ENCODE peak calls at places on chromosomes 6 and 20, in four cellular contexts. One of them, this sample, is unnamed.

GRCh38 chr6:88238065-88238464 is 71.9 kb upstream of the CNR1 start:
- DNase-seq in T-helper 2 cell: no peak
- DNase-seq in effector CD8-positive, alpha-beta T cell: no peak
- DNase-seq in posterior cingulate gyrus: no peak
- DNase-seq in this sample: no peak

GRCh38 chr20:49610701-49611538 is 43.0 kb upstream of the PTGIS start:
- DNase-seq in T-helper 2 cell: peak; percentile 65
- DNase-seq in effector CD8-positive, alpha-beta T cell: peak; percentile 45
- DNase-seq in posterior cingulate gyrus: peak; percentile 55
- DNase-seq in this sample: peak; percentile 83

GRCh38 chr6:169224716-169225115 is 28.9 kb downstream of the THBS2 start:
- DNase-seq in T-helper 2 cell: no peak
- DNase-seq in effector CD8-positive, alpha-beta T cell: no peak
- DNase-seq in posterior cingulate gyrus: no peak
- DNase-seq in this sample: no peak

GRCh38 chr6:155543141-155543870 is 87.7 kb upstream of the NOX3 start:
- DNase-seq in T-helper 2 cell: no peak
- DNase-seq in effector CD8-positive, alpha-beta T cell: no peak
- DNase-seq in posterior cingulate gyrus: no peak
- DNase-seq in this sample: no peak

GRCh38 chr6:114108119-114109002 is 137.4 kb upstream of the HDAC2 start:
- DNase-seq in T-helper 2 cell: no peak
- DNase-seq in effector CD8-positive, alpha-beta T cell: no peak
- DNase-seq in posterior cingulate gyrus: peak; percentile 39
- DNase-seq in this sample: peak; percentile 16

GRCh38 chr6:79764758-79765157 is 133.6 kb downstream of the SH3BGRL2 start:
- DNase-seq in T-helper 2 cell: no peak
- DNase-seq in effector CD8-positive, alpha-beta T cell: no peak
- DNase-seq in posterior cingulate gyrus: no peak
- DNase-seq in this sample: no peak

GRCh38 chr20:43365691-43366090 is 92.0 kb upstream of the SRSF6 start:
- DNase-seq in T-helper 2 cell: no peak
- DNase-seq in effector CD8-positive, alpha-beta T cell: no peak
- DNase-seq in posterior cingulate gyrus: no peak
- DNase-seq in this sample: no peak

GRCh38 chr20:26163890-26164289 is 467.2 kb upstream of the ZNF337 start:
- DNase-seq in T-helper 2 cell: no peak
- DNase-seq in effector CD8-positive, alpha-beta T cell: no peak
- DNase-seq in posterior cingulate gyrus: no peak
- DNase-seq in this sample: no peak

GRCh38 chr6:26021350-26022165 is 59.0 kb downstream of the TRIM38 start:
- DNase-seq in T-helper 2 cell: peak; percentile 98
- DNase-seq in effector CD8-positive, alpha-beta T cell: peak; percentile 81
- DNase-seq in posterior cingulate gyrus: peak; percentile 83
- DNase-seq in this sample: peak; percentile 81

GRCh38 chr6:158396136-158396535 is 83.9 kb downstream of the TULP4 start:
- DNase-seq in T-helper 2 cell: no peak
- DNase-seq in effector CD8-positive, alpha-beta T cell: no peak
- DNase-seq in posterior cingulate gyrus: no peak
- DNase-seq in this sample: no peak

GRCh38 chr6:156886409-156886808 is 109.2 kb downstream of the ARID1B start:
- DNase-seq in T-helper 2 cell: no peak
- DNase-seq in effector CD8-positive, alpha-beta T cell: no peak
- DNase-seq in posterior cingulate gyrus: no peak
- DNase-seq in this sample: no peak

GRCh38 chr20:48035961-48036731 is 250.9 kb upstream of the SULF2 start:
- DNase-seq in T-helper 2 cell: no peak
- DNase-seq in effector CD8-positive, alpha-beta T cell: no peak
- DNase-seq in posterior cingulate gyrus: no peak
- DNase-seq in this sample: no peak

GRCh38 chr20:17533396-17533795 is 2.2 kb upstream of the BFSP1 start:
- DNase-seq in T-helper 2 cell: no peak
- DNase-seq in effector CD8-positive, alpha-beta T cell: no peak
- DNase-seq in posterior cingulate gyrus: no peak
- DNase-seq in this sample: peak; percentile 12

GRCh38 chr6:142045380-142046270 is 87.1 kb upstream of the GJE1 start:
- DNase-seq in T-helper 2 cell: no peak
- DNase-seq in effector CD8-positive, alpha-beta T cell: no peak
- DNase-seq in posterior cingulate gyrus: no peak
- DNase-seq in this sample: no peak

GRCh38 chr6:159279790-159280277 is 110.6 kb downstream of the FNDC1 start:
- DNase-seq in T-helper 2 cell: no peak
- DNase-seq in effector CD8-positive, alpha-beta T cell: no peak
- DNase-seq in posterior cingulate gyrus: no peak
- DNase-seq in this sample: no peak

GRCh38 chr6:130140084-130140483 is 82.7 kb downstream of the SAMD3 start:
- DNase-seq in T-helper 2 cell: no peak
- DNase-seq in effector CD8-positive, alpha-beta T cell: no peak
- DNase-seq in posterior cingulate gyrus: no peak
- DNase-seq in this sample: no peak

GRCh38 chr6:12241493-12242214 is 48.5 kb upstream of the EDN1 start:
- DNase-seq in T-helper 2 cell: no peak
- DNase-seq in effector CD8-positive, alpha-beta T cell: no peak
- DNase-seq in posterior cingulate gyrus: no peak
- DNase-seq in this sample: no peak

GRCh38 chr20:48015943-48016723 is 230.9 kb upstream of the SULF2 start:
- DNase-seq in T-helper 2 cell: no peak
- DNase-seq in effector CD8-positive, alpha-beta T cell: no peak
- DNase-seq in posterior cingulate gyrus: no peak
- DNase-seq in this sample: no peak

GRCh38 chr6:135251964-135252429 is 70.9 kb downstream of the MYB start:
- DNase-seq in T-helper 2 cell: no peak
- DNase-seq in effector CD8-positive, alpha-beta T cell: no peak
- DNase-seq in posterior cingulate gyrus: no peak
- DNase-seq in this sample: no peak

GRCh38 chr6:13156381-13156780 is 172.0 kb downstream of the TBC1D7 start:
- DNase-seq in T-helper 2 cell: no peak
- DNase-seq in effector CD8-positive, alpha-beta T cell: no peak
- DNase-seq in posterior cingulate gyrus: no peak
- DNase-seq in this sample: no peak

GRCh38 chr6:64227868-64228267 is 592.3 kb downstream of the PHF3 start:
- DNase-seq in T-helper 2 cell: no peak
- DNase-seq in effector CD8-positive, alpha-beta T cell: no peak
- DNase-seq in posterior cingulate gyrus: no peak
- DNase-seq in this sample: no peak

GRCh38 chr6:49257549-49257948 is 205.5 kb downstream of the MMUT start:
- DNase-seq in T-helper 2 cell: no peak
- DNase-seq in effector CD8-positive, alpha-beta T cell: no peak
- DNase-seq in posterior cingulate gyrus: no peak
- DNase-seq in this sample: no peak

This sample was measured in C1 segment of cervical spinal cord.